ENCODE peak calls at places on chromosome 7, in six cellular contexts. R, A, W, K, G and L are unnamed samples.

GRCh38 chr7:47400001-47400400 is 181.9 kb downstream of the TNS3 start:
- DNase-seq in A (no peak), R (no peak), G (no peak), W (no peak), K (no peak), L (no peak)

GRCh38 chr7:5693529-5693928 is 87.9 kb downstream of the RNF216 start:
- DNase-seq in R (peak; percentile 89), W (peak; percentile 14), G (no peak), K (peak; percentile 67), A (peak; percentile 16), L (peak; percentile 76)

GRCh38 chr7:17086403-17086802 is 204.6 kb upstream of the AGR3 start:
- DNase-seq in R (no peak), W (no peak), G (no peak), K (no peak), A (peak; percentile 59), L (no peak)

GRCh38 chr7:28168393-28169158 is 12.0 kb downstream of the JAZF1 start:
- DNase-seq in A (no peak), R (no peak), G (no peak), W (no peak), K (no peak), L (peak; percentile 52)

GRCh38 chr7:51764981-51765380 is 448.4 kb upstream of the COBL start:
- DNase-seq in R (no peak), K (no peak), G (no peak), W (no peak), A (no peak), L (no peak)

GRCh38 chr7:86999737-87000136 is 59.7 kb downstream of the ELAPOR2 start:
- DNase-seq in R (no peak), K (no peak), G (no peak), W (no peak), A (no peak), L (no peak)

GRCh38 chr7:13327669-13328068 is 640.2 kb downstream of the ARL4A start:
- DNase-seq in W (no peak), K (no peak), G (no peak), A (no peak), R (no peak), L (peak; percentile 1)

GRCh38 chr7:120665068-120665467 is 192.9 kb downstream of the TSPAN12 start:
- DNase-seq in G (no peak), W (no peak), K (no peak), A (no peak), R (no peak), L (no peak)

GRCh38 chr7:66921918-66922486 is 977 bp downstream of the TMEM248 start:
- DNase-seq in G (peak; percentile 40), K (no peak), W (peak; percentile 85), R (peak; percentile 13), A (peak; percentile 30), L (no peak)

GRCh38 chr7:132065193-132065972 is 509.0 kb upstream of the PODXL start:
- DNase-seq in G (peak; percentile 41), K (peak; percentile 90), A (no peak), R (no peak), W (no peak), L (peak; percentile 95)

GRCh38 chr7:151485006-151485732 is 34.5 kb downstream of the RHEB start:
- DNase-seq in A (no peak), G (no peak), R (no peak), W (peak; percentile 41), K (peak; percentile 69), L (peak; percentile 88)

GRCh38 chr7:50577569-50577968 is 12.4 kb upstream of the DDC start:
- DNase-seq in W (no peak), R (no peak), G (no peak), K (no peak), A (no peak), L (no peak)

GRCh38 chr7:154789404-154789803 is 213.5 kb downstream of the PAXIP1 start:
- DNase-seq in W (peak; percentile 63), G (peak; percentile 75), R (no peak), K (peak; percentile 24), A (peak; percentile 30), L (no peak)

GRCh38 chr7:137816696-137817320 is 30.0 kb downstream of the DGKI start:
- DNase-seq in W (peak; percentile 25), K (peak; percentile 6), G (no peak), A (peak; percentile 5), R (no peak), L (no peak)

GRCh38 chr7:73741600-73741999 is 3.0 kb upstream of the ABHD11 start:
- DNase-seq in K (no peak), W (no peak), A (no peak), R (no peak), G (no peak), L (no peak)

GRCh38 chr7:87128883-87129282 is 23.4 kb upstream of the DMTF1 start:
- DNase-seq in W (peak; percentile 74), K (no peak), G (no peak), R (no peak), A (no peak), L (no peak)

GRCh38 chr7:87876759-87877234 is 504 bp downstream of the DBF4 start:
- DNase-seq in R (no peak), G (peak; percentile 77), A (peak; percentile 41), K (peak; percentile 62), W (peak; percentile 68), L (peak; percentile 61)

GRCh38 chr7:40922316-40922670 is 780.6 kb downstream of the INHBA start:
- DNase-seq in R (no peak), A (no peak), W (no peak), K (no peak), G (no peak), L (peak; percentile 73)

GRCh38 chr7:130988443-130988842 is 254.4 kb upstream of the KLF14 start:
- DNase-seq in A (no peak), G (peak; percentile 48), R (no peak), K (no peak), W (no peak), L (peak; percentile 57)

GRCh38 chr7:159015081-159015893 is 129.4 kb downstream of the VIPR2 start:
- DNase-seq in G (no peak), R (no peak), A (no peak), K (peak; percentile 93), W (peak; percentile 39), L (no peak)

GRCh38 chr7:136348542-136348941 is 371.4 kb upstream of the MTPN start:
- DNase-seq in G (no peak), K (no peak), A (no peak), W (no peak), R (no peak), L (no peak)

GRCh38 chr7:1323178-1324027 is 90.7 kb downstream of the UNCX start:
- DNase-seq in A (no peak), W (no peak), R (no peak), G (peak; percentile 49), K (no peak), L (no peak)

GRCh38 chr7:81457858-81458522 is 311.9 kb downstream of the HGF start:
- DNase-seq in A (no peak), R (no peak), K (peak; percentile 50), W (no peak), G (no peak), L (peak; percentile 56)

GRCh38 chr7:120926943-120927346 is 23.6 kb upstream of the ING3 start:
- DNase-seq in K (no peak), A (no peak), G (no peak), W (no peak), R (no peak), L (no peak)

GRCh38 chr7:133230591-133231194 is 22.2 kb upstream of the EXOC4 start:
- DNase-seq in A (peak; percentile 36), R (no peak), G (peak; percentile 52), K (peak; percentile 57), W (peak; percentile 81), L (peak; percentile 56)

GRCh38 chr7:106885652-106886051 is 20.6 kb downstream of the PIK3CG start:
- DNase-seq in W (no peak), R (no peak), K (no peak), G (no peak), A (no peak), L (no peak)

GRCh38 chr7:5213286-5213645 is 23.2 kb downstream of the WIPI2 start:
- DNase-seq in A (no peak), G (no peak), R (no peak), K (no peak), W (no peak), L (no peak)

GRCh38 chr7:130489140-130489967 is 2.5 kb upstream of the MEST start:
- DNase-seq in G (peak; percentile 27), A (no peak), K (no peak), R (no peak), W (no peak), L (peak; percentile 85)

GRCh38 chr7:138205614-138206150 is 129.4 kb downstream of the AKR1D1 start:
- DNase-seq in G (no peak), A (no peak), W (no peak), K (no peak), R (no peak), L (no peak)

GRCh38 chr7:87414400-87415188 is 60.9 kb downstream of the ABCB4 start:
- DNase-seq in G (no peak), A (peak; percentile 61), R (no peak), W (no peak), K (peak; percentile 45), L (peak; percentile 72)

GRCh38 chr7:61111-61510 is 131.3 kb upstream of the FAM20C start:
- DNase-seq in W (no peak), G (no peak), A (no peak), R (no peak), K (no peak), L (no peak)

GRCh38 chr7:64101943-64102655 is 56.9 kb downstream of the ZNF727 start:
- DNase-seq in R (no peak), G (no peak), K (no peak), W (no peak), A (no peak), L (no peak)
- TF ChIP-seq SMC3 in R (no peak), G (no peak), K (no peak), W (no peak), A (no peak), L (no peak)

GRCh38 chr7:69782917-69783684 is 184.8 kb downstream of the AUTS2 start:
- DNase-seq in K (no peak), A (no peak), R (no peak), W (no peak), G (no peak), L (no peak)
- TF ChIP-seq SMC3 in K (no peak), A (no peak), R (no peak), W (no peak), G (no peak), L (no peak)

GRCh38 chr7:69691327-69691726 is 93.1 kb downstream of the AUTS2 start:
- DNase-seq in G (no peak), A (no peak), R (no peak), K (no peak), W (no peak), L (no peak)
- TF ChIP-seq SMC3 in G (no peak), A (no peak), R (no peak), K (no peak), W (no peak), L (no peak)

DNA sequence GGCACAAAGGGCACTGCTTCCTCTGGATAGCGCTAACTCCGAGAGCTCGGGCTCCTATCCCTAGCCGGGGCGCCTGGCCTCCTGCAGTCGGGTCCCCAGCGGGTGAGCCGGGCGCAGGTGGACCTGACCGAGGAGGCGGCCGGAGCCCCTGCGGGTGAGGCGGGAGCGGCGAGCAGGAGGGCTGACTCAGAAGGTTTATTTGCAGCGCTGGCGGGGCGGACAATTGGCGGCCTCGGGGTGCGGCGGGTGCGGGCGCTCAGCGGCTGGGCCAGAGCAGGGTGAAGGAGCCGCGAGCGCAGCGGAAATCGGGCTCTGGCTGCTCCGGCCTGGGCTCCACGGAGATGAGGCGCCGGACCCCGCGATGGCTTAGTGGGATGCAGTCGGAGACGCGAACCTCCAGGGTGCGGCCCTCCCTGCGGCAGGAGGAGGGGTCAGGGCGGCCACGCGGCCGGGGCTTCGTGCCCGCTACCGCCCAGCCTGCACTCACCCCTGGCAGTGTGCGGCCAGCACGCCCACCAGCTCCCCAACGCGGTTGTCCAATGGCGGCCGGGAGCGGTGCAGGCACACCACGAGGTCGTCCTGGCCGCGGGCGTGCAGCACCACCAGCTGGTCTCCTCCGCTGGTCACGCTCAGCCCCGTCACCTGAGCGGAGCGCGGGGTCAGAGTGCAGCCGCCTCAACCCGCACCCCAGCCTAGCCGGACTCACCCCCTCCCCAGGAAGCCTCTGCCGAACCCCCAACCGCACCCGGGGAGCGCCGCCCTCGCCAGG is 16.1 kb downstream of the MYO1G start:
- DNase-seq in G (peak; percentile 45), K (no peak), W (no peak), A (no peak), R (no peak), L (no peak)
- TF ChIP-seq SMC3 in G (no peak), K (no peak), W (no peak), A (no peak), R (no peak), L (no peak)